ENCODE peak calls at places on chromosomes 11 and 22, in six cellular contexts. F is brain microvascular endothelial cell; S is NCI-H774; I is NCI-H748 treated with DMSO at 0.1 percent for 48 hours; M is T47D; Y is stimulated activated CD4-positive, alpha-beta T cell treated with anti-CD3 and anti-CD28 coated beads, Interleukin-2, amount 100 ng/mL, for 48 hours. K is an unnamed sample.
A peak's percentile ranks its signal among the peaks of the same experiment; 100 is the strongest.

GRCh38 chr11:30045144-30045543 is 28.3 kb upstream of the KCNA4 start:
- DNase-seq in Y (no peak), S (no peak), F (no peak), M (no peak), I (no peak), K (no peak)

GRCh38 chr11:40388097-40388818 is 1071.2 kb downstream of the LRRC4C start:
- DNase-seq in F (no peak), S (no peak), I (no peak), Y (no peak), M (no peak), K (no peak)

GRCh38 chr11:16804104-16804947 is 65.9 kb downstream of the C11orf58 start:
- DNase-seq in I (no peak), Y (no peak), M (no peak), S (no peak), F (no peak), K (no peak)

GRCh38 chr11:2775626-2776350 is 76.0 kb upstream of the KCNQ1OT1 start:
- DNase-seq in M (no peak), S (no peak), F (no peak), Y (no peak), I (no peak), K (no peak)

GRCh38 chr11:116641561-116642045 is 131.2 kb downstream of the BUD13 start:
- DNase-seq in S (peak; percentile 73), M (peak; percentile 79), I (peak; percentile 19), Y (peak; percentile 32), F (peak; percentile 11), K (peak; percentile 80)

GRCh38 chr11:68469642-68470041 is 9.1 kb downstream of the PPP6R3 start:
- DNase-seq in S (no peak), Y (no peak), F (no peak), M (no peak), I (no peak), K (no peak)

GRCh38 chr11:108286369-108286768 is 63.5 kb downstream of the ATM start:
- DNase-seq in M (no peak), S (no peak), F (no peak), I (no peak), Y (no peak), K (no peak)

GRCh38 chr11:130675917-130676316 is 227.5 kb downstream of the ADAMTS15 start:
- DNase-seq in M (no peak), S (no peak), F (no peak), I (no peak), Y (no peak), K (no peak)

GRCh38 chr11:47726878-47727514 is 11.8 kb upstream of the AGBL2 start:
- DNase-seq in S (no peak), Y (no peak), I (no peak), M (no peak), F (no peak), K (no peak)

GRCh38 chr22:33757443-33758124 is 162.7 kb downstream of the LARGE1 start:
- DNase-seq in Y (no peak), F (no peak), S (no peak), I (no peak), M (no peak), K (peak; percentile 92)

GRCh38 chr11:6300325-6300724 is 20.0 kb downstream of the CAVIN3 start:
- DNase-seq in S (no peak), F (no peak), Y (no peak), M (no peak), I (no peak), K (no peak)

GRCh38 chr22:46159777-46160176 is 9.5 kb downstream of the PPARA start:
- DNase-seq in F (no peak), Y (no peak), M (no peak), I (no peak), S (no peak), K (no peak)

GRCh38 chr22:30873086-30873650 is 95.4 kb downstream of the MORC2 start:
- DNase-seq in Y (no peak), F (no peak), M (no peak), S (no peak), I (no peak), K (no peak)

GRCh38 chr11:77580712-77581337 is 8.9 kb upstream of the AQP11 start:
- DNase-seq in M (no peak), S (no peak), F (no peak), I (no peak), Y (no peak), K (peak; percentile 24)

GRCh38 chr22:19527321-19527721 is 3.1 kb upstream of the CLDN5 start:
- DNase-seq in S (no peak), F (no peak), M (no peak), Y (no peak), I (no peak), K (peak; percentile 61)

GRCh38 chr22:35399114-35399677 is 744 bp upstream of the MCM5 start:
- DNase-seq in F (no peak), M (no peak), Y (no peak), S (no peak), I (no peak), K (peak; percentile 20)

GRCh38 chr22:28958611-28959010 is 75.2 kb downstream of the ZNRF3 start:
- DNase-seq in M (no peak), Y (no peak), F (no peak), I (no peak), S (no peak), K (no peak)

GRCh38 chr11:96156379-96156722 is 186.6 kb downstream of the MAML2 start:
- DNase-seq in F (no peak), S (no peak), M (no peak), Y (no peak), I (no peak), K (no peak)

GRCh38 chr11:71581826-71582225 is 849 bp downstream of the KRTAP5-11 start:
- DNase-seq in S (no peak), M (no peak), I (no peak), Y (no peak), F (no peak), K (no peak)

GRCh38 chr11:72576661-72577060 is 97.6 kb downstream of the PDE2A start:
- DNase-seq in S (no peak), M (no peak), F (no peak), Y (no peak), I (no peak), K (no peak)

GRCh38 chr11:118434553-118435232 is 1.6 kb upstream of the KMT2A start:
- DNase-seq in M (peak; percentile 39), S (no peak), I (peak; percentile 15), Y (no peak), F (no peak), K (peak; percentile 63)

GRCh38 chr11:103842795-103843194 is 193.6 kb upstream of the DDI1 start:
- DNase-seq in F (peak; percentile 18), I (no peak), S (no peak), Y (no peak), M (no peak), K (no peak)

GRCh38 chr11:10599388-10600175 is 31.1 kb upstream of the LYVE1 start:
- DNase-seq in S (no peak), F (no peak), I (no peak), M (no peak), Y (no peak), K (no peak)

GRCh38 chr11:18700872-18701271 is 2.3 kb downstream of the TMEM86A start:
- DNase-seq in S (no peak), Y (no peak), F (no peak), M (no peak), I (no peak), K (no peak)

GRCh38 chr11:68004551-68005335 is 846 bp upstream of the UNC93B1 start:
- DNase-seq in M (peak; percentile 87), F (no peak), I (no peak), S (no peak), Y (no peak), K (peak; percentile 82)

GRCh38 chr11:120244476-120244875 is 4.5 kb downstream of the POU2F3 start:
- DNase-seq in F (no peak), S (no peak), M (no peak), I (no peak), Y (peak; percentile 13), K (no peak)

GRCh38 chr22:26585104-26585790 is 4.7 kb downstream of the TPST2 start:
- DNase-seq in M (no peak), Y (no peak), F (peak; percentile 74), I (no peak), S (no peak), K (no peak)

GRCh38 chr11:64520013-64520412 is 71.0 kb upstream of the SLC22A12 start:
- DNase-seq in I (no peak), S (no peak), F (no peak), Y (no peak), M (no peak), K (no peak)

GRCh38 chr22:50687829-50688228 is 15.2 kb downstream of the SHANK3 start:
- DNase-seq in M (no peak), S (no peak), F (no peak), I (no peak), Y (no peak), K (no peak)

GRCh38 chr11:74592441-74593362 is at the start of gene POLD3:
- DNase-seq in M (peak; percentile 69), I (peak; percentile 85), Y (peak; percentile 92), F (peak; percentile 88), S (peak; percentile 93), K (peak; percentile 94)

GRCh38 chr22:40510965-40511364 is 125.6 kb downstream of the MRTFA start:
- DNase-seq in I (no peak), S (no peak), F (no peak), M (no peak), Y (no peak), K (no peak)

GRCh38 chr22:47160141-47160541 is 397.7 kb downstream of the TBC1D22A start:
- DNase-seq in S (no peak), F (no peak), Y (no peak), I (no peak), M (no peak), K (no peak)